ENCODE peak calls at places on chromosome 13, in seven cellular contexts. One of them, this sample, is unnamed.

GRCh38 chr13:69704311-69704710 is 403.3 kb upstream of the ATXN8OS start:
- DNase-seq in A549: no peak
- DNase-seq in transverse colon: no peak
- DNase-seq in stomach: no peak
- DNase-seq in ovary: no peak
- DNase-seq in tibial nerve: no peak
- DNase-seq in sigmoid colon: no peak
- DNase-seq in this sample: no peak

GRCh38 chr13:31160857-31161582 is 684 bp downstream of the HSPH1 start:
- DNase-seq in A549: no peak
- DNase-seq in transverse colon: peak
- DNase-seq in stomach: peak
- DNase-seq in ovary: peak
- DNase-seq in tibial nerve: peak
- DNase-seq in sigmoid colon: peak
- DNase-seq in this sample: peak

GRCh38 chr13:102700088-102701031 is 5.5 kb upstream of the METTL21C start:
- DNase-seq in A549: no peak
- DNase-seq in transverse colon: no peak
- DNase-seq in stomach: no peak
- DNase-seq in ovary: no peak
- DNase-seq in tibial nerve: no peak
- DNase-seq in sigmoid colon: no peak
- DNase-seq in this sample: no peak

GRCh38 chr13:83984793-83985192 is 102.5 kb upstream of the SLITRK1 start:
- DNase-seq in A549: no peak
- DNase-seq in transverse colon: no peak
- DNase-seq in stomach: no peak
- DNase-seq in ovary: no peak
- DNase-seq in tibial nerve: no peak
- DNase-seq in sigmoid colon: no peak
- DNase-seq in this sample: no peak

GRCh38 chr13:85508683-85509329 is 290.4 kb downstream of the SLITRK6 start:
- DNase-seq in A549: no peak
- DNase-seq in transverse colon: no peak
- DNase-seq in stomach: no peak
- DNase-seq in ovary: no peak
- DNase-seq in tibial nerve: no peak
- DNase-seq in sigmoid colon: no peak
- DNase-seq in this sample: no peak

GRCh38 chr13:27704681-27705080 is 83.0 kb downstream of the POLR1D start:
- DNase-seq in A549: no peak
- DNase-seq in transverse colon: no peak
- DNase-seq in stomach: no peak
- DNase-seq in ovary: no peak
- DNase-seq in tibial nerve: no peak
- DNase-seq in sigmoid colon: no peak
- DNase-seq in this sample: no peak

GRCh38 chr13:26872444-26873173 is 112.0 kb upstream of the GPR12 start:
- DNase-seq in A549: peak
- DNase-seq in transverse colon: peak
- DNase-seq in stomach: peak
- DNase-seq in ovary: no peak
- DNase-seq in tibial nerve: no peak
- DNase-seq in sigmoid colon: no peak
- DNase-seq in this sample: no peak

GRCh38 chr13:50527612-50528509 is 315.6 kb downstream of the DLEU7 start:
- DNase-seq in A549: no peak
- DNase-seq in transverse colon: no peak
- DNase-seq in stomach: no peak
- DNase-seq in ovary: no peak
- DNase-seq in tibial nerve: no peak
- DNase-seq in sigmoid colon: no peak
- DNase-seq in this sample: no peak

GRCh38 chr13:111079375-111079774 is 35.7 kb upstream of the ARHGEF7 start:
- DNase-seq in A549: no peak
- DNase-seq in transverse colon: no peak
- DNase-seq in stomach: no peak
- DNase-seq in ovary: no peak
- DNase-seq in tibial nerve: no peak
- DNase-seq in sigmoid colon: no peak
- DNase-seq in this sample: no peak

GRCh38 chr13:31927219-31927653 is 104.3 kb upstream of the FRY start:
- DNase-seq in A549: no peak
- DNase-seq in transverse colon: no peak
- DNase-seq in stomach: peak
- DNase-seq in ovary: no peak
- DNase-seq in tibial nerve: no peak
- DNase-seq in sigmoid colon: no peak
- DNase-seq in this sample: no peak

GRCh38 chr13:28100149-28101121 is at the start of gene FLT3:
- DNase-seq in A549: peak
- DNase-seq in transverse colon: peak
- DNase-seq in stomach: peak
- DNase-seq in ovary: no peak
- DNase-seq in tibial nerve: no peak
- DNase-seq in sigmoid colon: no peak
- DNase-seq in this sample: no peak

GRCh38 chr13:112510987-112511715 is 76.8 kb downstream of the TUBGCP3 start:
- DNase-seq in A549: no peak
- DNase-seq in transverse colon: no peak
- DNase-seq in stomach: no peak
- DNase-seq in ovary: no peak
- DNase-seq in tibial nerve: no peak
- DNase-seq in sigmoid colon: no peak
- DNase-seq in this sample: no peak

GRCh38 chr13:108932206-108932605 is 302.8 kb downstream of the MYO16 start:
- DNase-seq in A549: no peak
- DNase-seq in transverse colon: no peak
- DNase-seq in stomach: no peak
- DNase-seq in ovary: no peak
- DNase-seq in tibial nerve: no peak
- DNase-seq in sigmoid colon: no peak
- DNase-seq in this sample: no peak

GRCh38 chr13:31073859-31074718 is 87.6 kb downstream of the HSPH1 start:
- DNase-seq in A549: no peak
- DNase-seq in transverse colon: no peak
- DNase-seq in stomach: no peak
- DNase-seq in ovary: no peak
- DNase-seq in tibial nerve: no peak
- DNase-seq in sigmoid colon: no peak
- DNase-seq in this sample: no peak

GRCh38 chr13:102280366-102280765 is 121.5 kb downstream of the FGF14 start:
- DNase-seq in A549: no peak
- DNase-seq in transverse colon: no peak
- DNase-seq in stomach: no peak
- DNase-seq in ovary: no peak
- DNase-seq in tibial nerve: no peak
- DNase-seq in sigmoid colon: no peak
- DNase-seq in this sample: no peak

GRCh38 chr13:76758257-76758656 is 127.9 kb downstream of the KCTD12 start:
- DNase-seq in A549: no peak
- DNase-seq in transverse colon: no peak
- DNase-seq in stomach: no peak
- DNase-seq in ovary: no peak
- DNase-seq in tibial nerve: no peak
- DNase-seq in sigmoid colon: no peak
- DNase-seq in this sample: no peak

GRCh38 chr13:78060966-78061365 is 142.3 kb upstream of the EDNRB start:
- DNase-seq in A549: no peak
- DNase-seq in transverse colon: no peak
- DNase-seq in stomach: peak
- DNase-seq in ovary: no peak
- DNase-seq in tibial nerve: no peak
- DNase-seq in sigmoid colon: no peak
- DNase-seq in this sample: no peak

GRCh38 chr13:52783943-52784342 is 44.3 kb upstream of the CNMD start:
- DNase-seq in A549: no peak
- DNase-seq in transverse colon: no peak
- DNase-seq in stomach: no peak
- DNase-seq in ovary: no peak
- DNase-seq in tibial nerve: no peak
- DNase-seq in sigmoid colon: no peak
- DNase-seq in this sample: no peak

GRCh38 chr13:50222569-50223332 is 207.5 kb downstream of the KCNRG start:
- DNase-seq in A549: no peak
- DNase-seq in transverse colon: peak
- DNase-seq in stomach: peak
- DNase-seq in ovary: no peak
- DNase-seq in tibial nerve: peak
- DNase-seq in sigmoid colon: peak
- DNase-seq in this sample: peak

GRCh38 chr13:35179494-35179893 is 237.4 kb downstream of the NBEA start:
- DNase-seq in A549: no peak
- DNase-seq in transverse colon: no peak
- DNase-seq in stomach: no peak
- DNase-seq in ovary: no peak
- DNase-seq in tibial nerve: no peak
- DNase-seq in sigmoid colon: no peak
- DNase-seq in this sample: no peak

GRCh38 chr13:50788551-50788950 is 54.9 kb downstream of the DLEU7 start:
- DNase-seq in A549: no peak
- DNase-seq in transverse colon: no peak
- DNase-seq in stomach: no peak
- DNase-seq in ovary: no peak
- DNase-seq in tibial nerve: no peak
- DNase-seq in sigmoid colon: no peak
- DNase-seq in this sample: no peak

GRCh38 chr13:100439247-100439955 is 149.2 kb downstream of the GGACT start:
- DNase-seq in A549: no peak
- DNase-seq in transverse colon: no peak
- DNase-seq in stomach: no peak
- DNase-seq in ovary: no peak
- DNase-seq in tibial nerve: no peak
- DNase-seq in sigmoid colon: no peak
- DNase-seq in this sample: no peak

GRCh38 chr13:74056829-74057564 is 77.2 kb downstream of the KLF12 start:
- DNase-seq in A549: no peak
- DNase-seq in transverse colon: no peak
- DNase-seq in stomach: no peak
- DNase-seq in ovary: no peak
- DNase-seq in tibial nerve: peak
- DNase-seq in sigmoid colon: no peak
- DNase-seq in this sample: no peak

GRCh38 chr13:111256458-111256857 is 64.0 kb upstream of the TEX29 start:
- DNase-seq in A549: no peak
- DNase-seq in transverse colon: no peak
- DNase-seq in stomach: no peak
- DNase-seq in ovary: no peak
- DNase-seq in tibial nerve: no peak
- DNase-seq in sigmoid colon: no peak
- DNase-seq in this sample: no peak

DNA sequence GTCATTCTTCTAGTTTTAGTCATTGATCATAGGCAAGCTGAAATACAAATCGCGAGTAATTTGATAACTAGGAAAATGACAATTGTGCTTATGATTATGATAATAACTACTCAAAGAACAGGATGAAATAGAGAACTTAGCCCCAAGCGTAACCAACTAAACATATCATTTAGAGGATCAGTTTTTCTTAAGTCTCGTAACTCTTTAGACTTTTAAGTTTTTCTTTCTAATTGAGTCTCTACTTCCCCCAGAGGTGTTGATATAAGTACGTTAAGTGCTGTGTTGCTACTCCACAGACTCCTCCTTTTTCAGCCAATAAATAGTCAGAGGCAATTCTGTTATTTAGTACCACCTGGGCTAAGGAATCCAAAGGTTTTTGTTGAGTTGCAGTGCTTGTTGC is 96.3 kb downstream of the NHLRC3 start:
- DNase-seq in A549: no peak
- DNase-seq in transverse colon: no peak
- DNase-seq in stomach: no peak
- DNase-seq in ovary: no peak
- DNase-seq in tibial nerve: no peak
- DNase-seq in sigmoid colon: no peak
- DNase-seq in this sample: no peak
- H3K27ac ChIP-seq in A549: no peak
- H3K27ac ChIP-seq in transverse colon: no peak
- H3K27ac ChIP-seq in stomach: no peak
- H3K27ac ChIP-seq in ovary: no peak
- H3K27ac ChIP-seq in tibial nerve: no peak
- H3K27ac ChIP-seq in sigmoid colon: no peak
- H3K27ac ChIP-seq in this sample: no peak

GRCh38 chr13:98480915-98481510 is 95.9 kb downstream of the STK24 start:
- DNase-seq in A549: no peak
- DNase-seq in transverse colon: peak
- DNase-seq in stomach: no peak
- DNase-seq in ovary: no peak
- DNase-seq in tibial nerve: no peak
- DNase-seq in sigmoid colon: peak
- DNase-seq in this sample: peak
- TF ChIP-seq EP300 in A549: no peak
- TF ChIP-seq EP300 in transverse colon: no peak
- TF ChIP-seq EP300 in stomach: no peak
- TF ChIP-seq EP300 in ovary: no peak
- TF ChIP-seq EP300 in tibial nerve: peak
- TF ChIP-seq EP300 in sigmoid colon: no peak
- TF ChIP-seq EP300 in this sample: no peak

DNA sequence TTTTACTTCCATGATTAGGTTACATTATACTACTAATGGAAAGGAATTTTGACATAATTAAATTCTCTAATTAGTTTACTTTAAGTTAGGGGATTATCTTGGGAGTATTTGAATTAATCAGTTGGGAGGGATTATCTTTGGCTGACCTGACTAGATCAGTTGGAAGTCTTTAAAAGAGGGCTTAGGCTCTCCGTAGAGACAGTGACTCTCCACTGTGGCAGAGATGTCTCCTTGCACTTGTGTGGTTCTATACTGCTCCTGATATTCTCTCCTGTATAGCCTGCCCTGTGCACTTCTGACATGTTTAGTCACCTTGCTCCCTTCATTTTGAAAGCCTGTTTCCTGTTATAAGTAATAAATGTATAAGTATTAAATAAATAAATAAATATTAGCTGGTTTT is 1612.3 kb upstream of the PRR20A start:
- DNase-seq in A549: no peak
- DNase-seq in transverse colon: no peak
- DNase-seq in stomach: no peak
- DNase-seq in ovary: no peak
- DNase-seq in tibial nerve: no peak
- DNase-seq in sigmoid colon: no peak
- DNase-seq in this sample: no peak
- H3K27ac ChIP-seq in A549: no peak
- H3K27ac ChIP-seq in transverse colon: no peak
- H3K27ac ChIP-seq in stomach: no peak
- H3K27ac ChIP-seq in ovary: no peak
- H3K27ac ChIP-seq in tibial nerve: no peak
- H3K27ac ChIP-seq in sigmoid colon: no peak
- H3K27ac ChIP-seq in this sample: no peak

DNA sequence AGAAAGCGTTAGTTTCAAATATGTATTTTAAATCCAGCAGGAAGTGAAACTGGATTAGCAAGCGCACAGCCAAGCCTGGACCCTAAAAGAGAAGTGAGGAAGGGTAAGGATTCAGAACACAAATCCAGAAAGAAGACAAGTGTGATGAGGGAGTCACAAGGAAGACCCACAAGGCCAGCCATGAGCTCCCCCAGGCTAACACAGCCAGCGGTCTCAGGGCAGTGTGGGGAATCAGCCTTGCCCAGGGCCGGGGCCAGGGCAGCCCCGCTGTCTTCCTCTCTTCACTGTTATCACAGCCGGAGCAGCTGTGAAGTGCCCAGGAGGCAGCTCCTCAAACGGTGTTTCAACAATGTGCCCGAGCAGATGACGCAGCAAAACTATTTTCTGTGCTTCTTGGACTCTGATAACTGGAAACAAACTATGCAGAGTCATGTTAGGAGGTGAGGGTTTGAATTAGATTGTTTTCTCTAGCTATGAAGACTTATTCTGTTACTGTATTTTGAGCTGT is 12.2 kb upstream of the CDC16 start:
- DNase-seq in A549: no peak
- DNase-seq in transverse colon: peak
- DNase-seq in stomach: no peak
- DNase-seq in ovary: no peak
- DNase-seq in tibial nerve: no peak
- DNase-seq in sigmoid colon: no peak
- DNase-seq in this sample: no peak
- TF ChIP-seq EP300 in A549: no peak
- TF ChIP-seq EP300 in transverse colon: no peak
- TF ChIP-seq EP300 in stomach: no peak
- TF ChIP-seq EP300 in ovary: no peak
- TF ChIP-seq EP300 in tibial nerve: no peak
- TF ChIP-seq EP300 in sigmoid colon: no peak
- TF ChIP-seq EP300 in this sample: no peak

This sample was measured in suprapubic skin.